ENCODE peak calls at places on chromosomes 4 and X, in nine cellular contexts. H is sigmoid colon, W is posterior cingulate gyrus, J is SW 1271, U is head of caudate nucleus, A is NCI-H1417, P is mammary epithelial cell, T is GM19239, I is glutamatergic neuron. R is an unnamed sample.

GRCh38 chr4:20299515-20299914 is 47.8 kb downstream of the SLIT2 start:
- DNase-seq in H (no peak), W (no peak), J (no peak), U (peak; percentile 18), A (no peak), P (no peak), T (no peak), I (no peak), R (peak; percentile 61)

GRCh38 chrX:1466971-1467561 is 14.4 kb upstream of the ASMTL start:
- DNase-seq in H (peak; percentile 49), W (no peak), J (no peak), U (no peak), A (no peak), P (no peak), T (peak; percentile 84), I (no peak), R (no peak)

GRCh38 chr4:87502580-87503238 is 26.5 kb downstream of the SPARCL1 start:
- DNase-seq in H (no peak), W (no peak), J (no peak), U (peak; percentile 34), A (peak; percentile 14), P (peak; percentile 36), T (no peak), I (no peak), R (peak; percentile 53)

GRCh38 chr4:114597410-114598115 is 1.0 kb upstream of the UGT8 start:
- DNase-seq in H (no peak), W (peak; percentile 90), J (no peak), U (peak; percentile 77), A (no peak), P (no peak), T (no peak), I (no peak), R (peak; percentile 83)

GRCh38 chrX:9184231-9184630 is 150.3 kb upstream of the FAM9B start:
- DNase-seq in H (no peak), W (no peak), J (no peak), U (no peak), A (no peak), P (no peak), T (no peak), I (no peak), R (no peak)

GRCh38 chr4:1445716-1446445 is 39.6 kb upstream of the NKX1-1 start:
- DNase-seq in H (peak; percentile 41), W (peak; percentile 69), J (no peak), U (no peak), A (no peak), P (no peak), T (no peak), I (no peak), R (no peak)

GRCh38 chr4:64271601-64272081 is 137.6 kb downstream of the TECRL start:
- DNase-seq in H (no peak), W (no peak), J (no peak), U (no peak), A (no peak), P (peak; percentile 0), T (no peak), I (no peak), R (no peak)

GRCh38 chrX:154000051-154000450 is 19.7 kb downstream of the IRAK1 start:
- DNase-seq in H (no peak), W (no peak), J (no peak), U (no peak), A (no peak), P (no peak), T (no peak), I (no peak), R (no peak)

GRCh38 chr4:1410491-1411325 is 4.5 kb upstream of the NKX1-1 start:
- DNase-seq in H (peak; percentile 51), W (peak; percentile 86), J (no peak), U (no peak), A (no peak), P (peak; percentile 29), T (peak; percentile 51), I (peak; percentile 17), R (no peak)

GRCh38 chr4:87011340-87012034 is 76.7 kb downstream of the AFF1 start:
- DNase-seq in H (no peak), W (no peak), J (peak; percentile 46), U (no peak), A (no peak), P (peak; percentile 80), T (no peak), I (no peak), R (no peak)

GRCh38 chr4:101711590-101712255 is 78.8 kb upstream of the BANK1 start:
- DNase-seq in H (no peak), W (no peak), J (no peak), U (no peak), A (no peak), P (no peak), T (no peak), I (no peak), R (no peak)

GRCh38 chrX:129979207-129979920 is 3.1 kb upstream of the BCORL1 start:
- DNase-seq in H (peak; percentile 66), W (no peak), J (no peak), U (no peak), A (no peak), P (no peak), T (no peak), I (peak; percentile 19), R (no peak)

GRCh38 chr4:98639523-98639922 is 18.9 kb downstream of the TSPAN5 start:
- DNase-seq in H (no peak), W (no peak), J (no peak), U (no peak), A (no peak), P (no peak), T (no peak), I (no peak), R (no peak)

GRCh38 chrX:120429776-120430535 is 39.1 kb downstream of the LAMP2 start:
- DNase-seq in H (no peak), W (no peak), J (no peak), U (no peak), A (no peak), P (no peak), T (no peak), I (no peak), R (no peak)

GRCh38 chr4:17510582-17510981 is 1.3 kb downstream of the QDPR start:
- DNase-seq in H (no peak), W (no peak), J (no peak), U (peak; percentile 37), A (no peak), P (no peak), T (no peak), I (no peak), R (peak; percentile 57)

GRCh38 chr4:185991750-185992149 is 77.2 kb upstream of the TLR3 start:
- DNase-seq in H (no peak), W (no peak), J (no peak), U (no peak), A (no peak), P (no peak), T (no peak), I (no peak), R (no peak)

GRCh38 chrX:140765043-140765784 is 55.7 kb downstream of the LINC00632 start:
- DNase-seq in H (peak; percentile 58), W (peak; percentile 73), J (no peak), U (peak; percentile 18), A (peak; percentile 32), P (no peak), T (no peak), I (peak; percentile 8), R (peak; percentile 17)

GRCh38 chr4:186586190-186586589 is 30.8 kb upstream of the MTNR1A start:
- DNase-seq in H (no peak), W (no peak), J (no peak), U (no peak), A (no peak), P (no peak), T (no peak), I (no peak), R (no peak)

GRCh38 chr4:77220841-77221613 is 64.0 kb downstream of the CCNG2 start:
- DNase-seq in H (no peak), W (no peak), J (no peak), U (no peak), A (no peak), P (no peak), T (no peak), I (no peak), R (no peak)

GRCh38 chr4:84647307-84647884 is 64.5 kb downstream of the CDS1 start:
- DNase-seq in H (no peak), W (no peak), J (no peak), U (no peak), A (peak; percentile 11), P (no peak), T (no peak), I (no peak), R (no peak)

GRCh38 chr4:130077275-130077674 is 981.3 kb downstream of the C4orf33 start:
- DNase-seq in H (no peak), W (no peak), J (no peak), U (no peak), A (peak; percentile 46), P (peak; percentile 67), T (no peak), I (no peak), R (no peak)

GRCh38 chr4:8303485-8304281 is 34.1 kb downstream of the HTRA3 start:
- DNase-seq in H (peak; percentile 60), W (no peak), J (peak; percentile 11), U (no peak), A (no peak), P (peak; percentile 86), T (no peak), I (no peak), R (peak; percentile 5)

GRCh38 chrX:48896611-48897011 is 957 bp downstream of the TIMM17B start:
- DNase-seq in H (no peak), W (no peak), J (no peak), U (no peak), A (no peak), P (no peak), T (no peak), I (no peak), R (no peak)

R was measured in globus pallidus.